ENCODE peak calls at places on chromosome 20, in eight cellular contexts. C is AG08395, U is fibroblast of the aortic adventitia, X is nephron progenitor cell, Q is fibroblast of pulmonary artery, K is MV-4-11, N is anterior cingulate cortex, L is globus pallidus. Y is an unnamed sample.

GRCh38 chr20:41169791-41170351 is 32.5 kb downstream of the PLCG1 start:
- DNase-seq in C (peak), U (peak), X (no peak), Q (peak), K (peak), N (no peak), L (no peak), Y (no peak)

GRCh38 chr20:18702736-18703135 is 110.8 kb upstream of the SCP2D1 start:
- DNase-seq in C (peak), U (peak), X (no peak), Q (no peak), K (no peak), N (no peak), L (no peak), Y (peak)

GRCh38 chr20:23269954-23270353 is 80.6 kb upstream of the NXT1 start:
- DNase-seq in C (no peak), U (no peak), X (no peak), Q (peak), K (no peak), N (no peak), L (no peak), Y (no peak)

GRCh38 chr20:37688093-37688492 is 5.7 kb upstream of the CTNNBL1 start:
- DNase-seq in C (no peak), U (no peak), X (no peak), Q (no peak), K (no peak), N (no peak), L (no peak), Y (no peak)

GRCh38 chr20:48706116-48706656 is 121.6 kb downstream of the PREX1 start:
- DNase-seq in C (no peak), U (peak), X (no peak), Q (peak), K (peak), N (no peak), L (no peak), Y (peak)

GRCh38 chr20:23363257-23363649 is 1.3 kb downstream of the GZF1 start:
- DNase-seq in C (no peak), U (peak), X (no peak), Q (no peak), K (no peak), N (no peak), L (no peak), Y (no peak)

GRCh38 chr20:20023395-20023794 is 6.2 kb downstream of the NAA20 start:
- DNase-seq in C (no peak), U (no peak), X (no peak), Q (no peak), K (no peak), N (no peak), L (no peak), Y (no peak)

GRCh38 chr20:20010639-20011500 is 6.3 kb upstream of the NAA20 start:
- DNase-seq in C (peak), U (peak), X (no peak), Q (peak), K (no peak), N (no peak), L (peak), Y (peak)

GRCh38 chr20:40868568-40869223 is 159.9 kb upstream of the TOP1 start:
- DNase-seq in C (peak), U (peak), X (no peak), Q (peak), K (no peak), N (peak), L (peak), Y (peak)

GRCh38 chr20:32027653-32028052 is 17.4 kb downstream of the CCM2L start:
- DNase-seq in C (no peak), U (no peak), X (no peak), Q (no peak), K (no peak), N (no peak), L (no peak), Y (no peak)

Y was measured in adipocyte.